ENCODE peak calls at places on chromosomes 7 and 10, in eight cellular contexts. One of them, this sample, is unnamed.

GRCh38 chr10:4943821-4944220 is 19.4 kb upstream of the AKR1C1 start:
- DNase-seq in activated naive CD8-positive, alpha-beta T cell treated with anti-CD3 and anti-CD28 coated beads, Interleukin-2, amount 50 U/mL, for 24 hours: no peak
- DNase-seq in GM04503: no peak
- DNase-seq in neural progenitor cell: no peak
- DNase-seq in HTR-8/SVneo: no peak
- DNase-seq in left colon: no peak
- DNase-seq in HCT116: no peak
- DNase-seq in NCI-H1417: no peak
- DNase-seq in this sample: no peak

GRCh38 chr10:23396695-23397094 is 42.2 kb upstream of the OTUD1 start:
- DNase-seq in HCT116: no peak
- DNase-seq in left colon: no peak
- DNase-seq in activated naive CD8-positive, alpha-beta T cell treated with anti-CD3 and anti-CD28 coated beads, Interleukin-2, amount 50 U/mL, for 24 hours: no peak
- DNase-seq in HTR-8/SVneo: no peak
- DNase-seq in GM04503: no peak
- DNase-seq in NCI-H1417: no peak
- DNase-seq in neural progenitor cell: no peak
- DNase-seq in this sample: no peak

GRCh38 chr7:122884186-122884585 is 2.1 kb downstream of the CADPS2 start:
- DNase-seq in GM04503: no peak
- DNase-seq in left colon: no peak
- DNase-seq in NCI-H1417: peak; percentile 59
- DNase-seq in HCT116: no peak
- DNase-seq in neural progenitor cell: peak; percentile 30
- DNase-seq in activated naive CD8-positive, alpha-beta T cell treated with anti-CD3 and anti-CD28 coated beads, Interleukin-2, amount 50 U/mL, for 24 hours: no peak
- DNase-seq in HTR-8/SVneo: no peak
- DNase-seq in this sample: no peak

GRCh38 chr7:150924256-150924851 is 53.8 kb downstream of the KCNH2 start:
- DNase-seq in HTR-8/SVneo: no peak
- DNase-seq in GM04503: no peak
- DNase-seq in left colon: no peak
- DNase-seq in neural progenitor cell: no peak
- DNase-seq in HCT116: no peak
- DNase-seq in NCI-H1417: no peak
- DNase-seq in activated naive CD8-positive, alpha-beta T cell treated with anti-CD3 and anti-CD28 coated beads, Interleukin-2, amount 50 U/mL, for 24 hours: no peak
- DNase-seq in this sample: no peak

GRCh38 chr7:23586159-23586558 is 11.0 kb upstream of the CCDC126 start:
- DNase-seq in neural progenitor cell: no peak
- DNase-seq in HCT116: no peak
- DNase-seq in GM04503: no peak
- DNase-seq in HTR-8/SVneo: no peak
- DNase-seq in NCI-H1417: no peak
- DNase-seq in activated naive CD8-positive, alpha-beta T cell treated with anti-CD3 and anti-CD28 coated beads, Interleukin-2, amount 50 U/mL, for 24 hours: no peak
- DNase-seq in left colon: no peak
- DNase-seq in this sample: no peak

GRCh38 chr10:8586504-8586903 is 532.0 kb downstream of the GATA3 start:
- DNase-seq in NCI-H1417: no peak
- DNase-seq in HTR-8/SVneo: no peak
- DNase-seq in GM04503: no peak
- DNase-seq in left colon: no peak
- DNase-seq in HCT116: no peak
- DNase-seq in activated naive CD8-positive, alpha-beta T cell treated with anti-CD3 and anti-CD28 coated beads, Interleukin-2, amount 50 U/mL, for 24 hours: no peak
- DNase-seq in neural progenitor cell: no peak
- DNase-seq in this sample: no peak

GRCh38 chr10:52609601-52610240 is 162.9 kb downstream of the MBL2 start:
- DNase-seq in HCT116: no peak
- DNase-seq in GM04503: no peak
- DNase-seq in HTR-8/SVneo: no peak
- DNase-seq in neural progenitor cell: no peak
- DNase-seq in NCI-H1417: no peak
- DNase-seq in left colon: no peak
- DNase-seq in activated naive CD8-positive, alpha-beta T cell treated with anti-CD3 and anti-CD28 coated beads, Interleukin-2, amount 50 U/mL, for 24 hours: no peak
- DNase-seq in this sample: no peak

GRCh38 chr10:90204956-90205695 is 503.7 kb downstream of the KIF20B start:
- DNase-seq in left colon: no peak
- DNase-seq in HCT116: no peak
- DNase-seq in activated naive CD8-positive, alpha-beta T cell treated with anti-CD3 and anti-CD28 coated beads, Interleukin-2, amount 50 U/mL, for 24 hours: no peak
- DNase-seq in neural progenitor cell: no peak
- DNase-seq in NCI-H1417: no peak
- DNase-seq in HTR-8/SVneo: no peak
- DNase-seq in GM04503: no peak
- DNase-seq in this sample: no peak

GRCh38 chr7:132950685-132951084 is 131.2 kb downstream of the CHCHD3 start:
- DNase-seq in GM04503: no peak
- DNase-seq in left colon: no peak
- DNase-seq in neural progenitor cell: no peak
- DNase-seq in activated naive CD8-positive, alpha-beta T cell treated with anti-CD3 and anti-CD28 coated beads, Interleukin-2, amount 50 U/mL, for 24 hours: no peak
- DNase-seq in NCI-H1417: no peak
- DNase-seq in HTR-8/SVneo: no peak
- DNase-seq in HCT116: no peak
- DNase-seq in this sample: no peak

GRCh38 chr10:14560274-14560673 is 214.4 kb downstream of the FAM107B start:
- DNase-seq in neural progenitor cell: peak; percentile 56
- DNase-seq in GM04503: no peak
- DNase-seq in HCT116: peak; percentile 28
- DNase-seq in left colon: no peak
- DNase-seq in NCI-H1417: no peak
- DNase-seq in HTR-8/SVneo: peak; percentile 37
- DNase-seq in activated naive CD8-positive, alpha-beta T cell treated with anti-CD3 and anti-CD28 coated beads, Interleukin-2, amount 50 U/mL, for 24 hours: peak; percentile 64
- DNase-seq in this sample: peak; percentile 78

GRCh38 chr10:132648871-132649528 is 111.4 kb downstream of the INPP5A start:
- DNase-seq in activated naive CD8-positive, alpha-beta T cell treated with anti-CD3 and anti-CD28 coated beads, Interleukin-2, amount 50 U/mL, for 24 hours: no peak
- DNase-seq in NCI-H1417: no peak
- DNase-seq in HCT116: no peak
- DNase-seq in neural progenitor cell: no peak
- DNase-seq in HTR-8/SVneo: no peak
- DNase-seq in GM04503: no peak
- DNase-seq in left colon: no peak
- DNase-seq in this sample: no peak

GRCh38 chr10:51344371-51344770 is 270.1 kb downstream of the PRKG1 start:
- DNase-seq in NCI-H1417: no peak
- DNase-seq in HTR-8/SVneo: no peak
- DNase-seq in neural progenitor cell: no peak
- DNase-seq in HCT116: no peak
- DNase-seq in GM04503: no peak
- DNase-seq in left colon: no peak
- DNase-seq in activated naive CD8-positive, alpha-beta T cell treated with anti-CD3 and anti-CD28 coated beads, Interleukin-2, amount 50 U/mL, for 24 hours: no peak
- DNase-seq in this sample: no peak

GRCh38 chr10:132345345-132345744 is 13.4 kb downstream of the LRRC27 start:
- DNase-seq in HTR-8/SVneo: no peak
- DNase-seq in neural progenitor cell: no peak
- DNase-seq in GM04503: no peak
- DNase-seq in HCT116: no peak
- DNase-seq in activated naive CD8-positive, alpha-beta T cell treated with anti-CD3 and anti-CD28 coated beads, Interleukin-2, amount 50 U/mL, for 24 hours: no peak
- DNase-seq in NCI-H1417: no peak
- DNase-seq in left colon: no peak
- DNase-seq in this sample: no peak

GRCh38 chr7:30474893-30475292 is 3.7 kb downstream of the NOD1 start:
- DNase-seq in GM04503: peak; percentile 83
- DNase-seq in left colon: no peak
- DNase-seq in NCI-H1417: no peak
- DNase-seq in HCT116: no peak
- DNase-seq in activated naive CD8-positive, alpha-beta T cell treated with anti-CD3 and anti-CD28 coated beads, Interleukin-2, amount 50 U/mL, for 24 hours: no peak
- DNase-seq in neural progenitor cell: no peak
- DNase-seq in HTR-8/SVneo: no peak
- DNase-seq in this sample: no peak

This sample was measured in ELF-1.